ENCODE peak calls at places on chromosome 3, in nine cellular contexts. J is posterior cingulate gyrus; R is thyroid gland; D is activated naive CD8-positive, alpha-beta T cell treated with anti-CD3 and anti-CD28 coated beads, Interleukin-2, amount 50 U/mL, for 24 hours; O is LoVo; A is T-helper 2 cell; H is right atrium auricular region; E is effector memory CD4-positive, alpha-beta T cell; X is GDM1. K is an unnamed sample.

GRCh38 chr3:38564631-38565338 is 68.6 kb downstream of the EXOG start:
- DNase-seq in J (peak), R (no peak), D (no peak), O (no peak), A (no peak), H (no peak), E (no peak), X (no peak), K (no peak)

GRCh38 chr3:152376351-152377183 is 107.8 kb downstream of the MBNL1 start:
- DNase-seq in J (no peak), R (no peak), D (no peak), O (no peak), A (no peak), H (no peak), E (no peak), X (peak), K (no peak)

GRCh38 chr3:4533489-4534443 is 40.6 kb downstream of the ITPR1 start:
- DNase-seq in J (no peak), R (peak), D (no peak), O (no peak), A (no peak), H (no peak), E (no peak), X (peak), K (no peak)

GRCh38 chr3:31802981-31803380 is 178.1 kb downstream of the OSBPL10 start:
- DNase-seq in J (no peak), R (no peak), D (no peak), O (no peak), A (no peak), H (no peak), E (no peak), X (no peak), K (no peak)

GRCh38 chr3:27311400-27311799 is 57.8 kb downstream of the NEK10 start:
- DNase-seq in J (peak), R (no peak), D (no peak), O (peak), A (no peak), H (no peak), E (no peak), X (no peak), K (no peak)

GRCh38 chr3:140456974-140457373 is 220.9 kb upstream of the TRIM42 start:
- DNase-seq in J (no peak), R (no peak), D (no peak), O (no peak), A (no peak), H (no peak), E (no peak), X (no peak), K (no peak)

GRCh38 chr3:12193485-12194165 is 34.9 kb upstream of the TIMP4 start:
- DNase-seq in J (no peak), R (no peak), D (peak), O (peak), A (peak), H (peak), E (no peak), X (peak), K (no peak)

GRCh38 chr3:109685084-109686079 is 348.0 kb upstream of the DPPA4 start:
- DNase-seq in J (peak), R (peak), D (no peak), O (peak), A (no peak), H (peak), E (no peak), X (no peak), K (no peak)

GRCh38 chr3:14505001-14505802 is 34.9 kb downstream of the GRIP2 start:
- DNase-seq in J (no peak), R (no peak), D (no peak), O (no peak), A (no peak), H (no peak), E (no peak), X (no peak), K (no peak)